ENCODE peak calls at places on chromosomes 7 and 10, in ten cellular contexts. One of them, this sample, is unnamed.

GRCh38 chr10:3850999-3851937 is 66.3 kb upstream of the KLF6 start:
- DNase-seq in fibroblast of lung: peak
- DNase-seq in naive thymus-derived CD4-positive, alpha-beta T cell: no peak
- DNase-seq in cardiac fibroblast: peak
- DNase-seq in ecto neural progenitor cell: no peak
- DNase-seq in NCI-H146: peak
- DNase-seq in progenitor cell of endocrine pancreas: no peak
- DNase-seq in stimulated activated CD8-positive, alpha-beta memory T cell treated with anti-CD3 and anti-CD28 coated beads, Interleukin-15, amount 100 ng/mL, for 24 hours: no peak
- DNase-seq in caudate nucleus: no peak
- DNase-seq in iris pigment epithelial cell: peak
- DNase-seq in this sample: no peak

GRCh38 chr10:79247373-79248137 is 99.7 kb upstream of the PPIF start:
- DNase-seq in cardiac fibroblast: no peak
- DNase-seq in naive thymus-derived CD4-positive, alpha-beta T cell: no peak
- DNase-seq in progenitor cell of endocrine pancreas: no peak
- DNase-seq in caudate nucleus: no peak
- DNase-seq in fibroblast of lung: no peak
- DNase-seq in NCI-H146: no peak
- DNase-seq in ecto neural progenitor cell: no peak
- DNase-seq in stimulated activated CD8-positive, alpha-beta memory T cell treated with anti-CD3 and anti-CD28 coated beads, Interleukin-15, amount 100 ng/mL, for 24 hours: no peak
- DNase-seq in iris pigment epithelial cell: no peak
- DNase-seq in this sample: no peak

GRCh38 chr10:6543431-6544005 is 36.6 kb downstream of the PRKCQ start:
- DNase-seq in fibroblast of lung: no peak
- DNase-seq in NCI-H146: no peak
- DNase-seq in ecto neural progenitor cell: no peak
- DNase-seq in caudate nucleus: no peak
- DNase-seq in stimulated activated CD8-positive, alpha-beta memory T cell treated with anti-CD3 and anti-CD28 coated beads, Interleukin-15, amount 100 ng/mL, for 24 hours: no peak
- DNase-seq in iris pigment epithelial cell: no peak
- DNase-seq in progenitor cell of endocrine pancreas: no peak
- DNase-seq in naive thymus-derived CD4-positive, alpha-beta T cell: no peak
- DNase-seq in cardiac fibroblast: no peak
- DNase-seq in this sample: no peak

GRCh38 chr7:12619461-12620069 is 49.0 kb downstream of the SCIN start:
- DNase-seq in ecto neural progenitor cell: no peak
- DNase-seq in cardiac fibroblast: no peak
- DNase-seq in progenitor cell of endocrine pancreas: no peak
- DNase-seq in caudate nucleus: no peak
- DNase-seq in NCI-H146: no peak
- DNase-seq in fibroblast of lung: no peak
- DNase-seq in stimulated activated CD8-positive, alpha-beta memory T cell treated with anti-CD3 and anti-CD28 coated beads, Interleukin-15, amount 100 ng/mL, for 24 hours: no peak
- DNase-seq in naive thymus-derived CD4-positive, alpha-beta T cell: no peak
- DNase-seq in iris pigment epithelial cell: no peak
- DNase-seq in this sample: no peak

GRCh38 chr7:131159961-131160361 is 167.7 kb upstream of the MKLN1 start:
- DNase-seq in iris pigment epithelial cell: peak
- DNase-seq in stimulated activated CD8-positive, alpha-beta memory T cell treated with anti-CD3 and anti-CD28 coated beads, Interleukin-15, amount 100 ng/mL, for 24 hours: no peak
- DNase-seq in cardiac fibroblast: peak
- DNase-seq in ecto neural progenitor cell: no peak
- DNase-seq in caudate nucleus: no peak
- DNase-seq in fibroblast of lung: peak
- DNase-seq in naive thymus-derived CD4-positive, alpha-beta T cell: no peak
- DNase-seq in progenitor cell of endocrine pancreas: no peak
- DNase-seq in NCI-H146: peak
- DNase-seq in this sample: no peak

GRCh38 chr10:22712959-22713852 is 1.2 kb downstream of the PIP4K2A start:
- DNase-seq in NCI-H146: peak
- DNase-seq in caudate nucleus: peak
- DNase-seq in stimulated activated CD8-positive, alpha-beta memory T cell treated with anti-CD3 and anti-CD28 coated beads, Interleukin-15, amount 100 ng/mL, for 24 hours: no peak
- DNase-seq in iris pigment epithelial cell: peak
- DNase-seq in fibroblast of lung: peak
- DNase-seq in cardiac fibroblast: peak
- DNase-seq in ecto neural progenitor cell: peak
- DNase-seq in progenitor cell of endocrine pancreas: peak
- DNase-seq in naive thymus-derived CD4-positive, alpha-beta T cell: peak
- DNase-seq in this sample: no peak

GRCh38 chr7:73809454-73810090 is 21.2 kb upstream of the CLDN4 start:
- DNase-seq in ecto neural progenitor cell: peak
- DNase-seq in stimulated activated CD8-positive, alpha-beta memory T cell treated with anti-CD3 and anti-CD28 coated beads, Interleukin-15, amount 100 ng/mL, for 24 hours: no peak
- DNase-seq in NCI-H146: no peak
- DNase-seq in fibroblast of lung: no peak
- DNase-seq in iris pigment epithelial cell: no peak
- DNase-seq in caudate nucleus: no peak
- DNase-seq in progenitor cell of endocrine pancreas: no peak
- DNase-seq in naive thymus-derived CD4-positive, alpha-beta T cell: no peak
- DNase-seq in cardiac fibroblast: no peak
- DNase-seq in this sample: no peak

GRCh38 chr7:37342665-37343471 is 105.8 kb downstream of the ELMO1 start:
- DNase-seq in fibroblast of lung: no peak
- DNase-seq in ecto neural progenitor cell: no peak
- DNase-seq in progenitor cell of endocrine pancreas: no peak
- DNase-seq in NCI-H146: no peak
- DNase-seq in cardiac fibroblast: no peak
- DNase-seq in iris pigment epithelial cell: no peak
- DNase-seq in stimulated activated CD8-positive, alpha-beta memory T cell treated with anti-CD3 and anti-CD28 coated beads, Interleukin-15, amount 100 ng/mL, for 24 hours: no peak
- DNase-seq in naive thymus-derived CD4-positive, alpha-beta T cell: peak
- DNase-seq in caudate nucleus: no peak
- DNase-seq in this sample: no peak

GRCh38 chr7:133564484-133564883 is 311.6 kb downstream of the EXOC4 start:
- DNase-seq in cardiac fibroblast: no peak
- DNase-seq in naive thymus-derived CD4-positive, alpha-beta T cell: no peak
- DNase-seq in progenitor cell of endocrine pancreas: no peak
- DNase-seq in iris pigment epithelial cell: no peak
- DNase-seq in caudate nucleus: no peak
- DNase-seq in stimulated activated CD8-positive, alpha-beta memory T cell treated with anti-CD3 and anti-CD28 coated beads, Interleukin-15, amount 100 ng/mL, for 24 hours: no peak
- DNase-seq in ecto neural progenitor cell: no peak
- DNase-seq in NCI-H146: no peak
- DNase-seq in fibroblast of lung: no peak
- DNase-seq in this sample: no peak

GRCh38 chr10:48655426-48656240 is 29.0 kb upstream of the WDFY4 start:
- DNase-seq in stimulated activated CD8-positive, alpha-beta memory T cell treated with anti-CD3 and anti-CD28 coated beads, Interleukin-15, amount 100 ng/mL, for 24 hours: no peak
- DNase-seq in cardiac fibroblast: peak
- DNase-seq in iris pigment epithelial cell: peak
- DNase-seq in fibroblast of lung: peak
- DNase-seq in caudate nucleus: peak
- DNase-seq in naive thymus-derived CD4-positive, alpha-beta T cell: no peak
- DNase-seq in progenitor cell of endocrine pancreas: no peak
- DNase-seq in NCI-H146: peak
- DNase-seq in ecto neural progenitor cell: no peak
- DNase-seq in this sample: peak

GRCh38 chr10:31620236-31621151 is 301.5 kb downstream of the ZEB1 start:
- DNase-seq in stimulated activated CD8-positive, alpha-beta memory T cell treated with anti-CD3 and anti-CD28 coated beads, Interleukin-15, amount 100 ng/mL, for 24 hours: no peak
- DNase-seq in progenitor cell of endocrine pancreas: no peak
- DNase-seq in caudate nucleus: no peak
- DNase-seq in cardiac fibroblast: peak
- DNase-seq in ecto neural progenitor cell: peak
- DNase-seq in fibroblast of lung: peak
- DNase-seq in NCI-H146: no peak
- DNase-seq in iris pigment epithelial cell: peak
- DNase-seq in naive thymus-derived CD4-positive, alpha-beta T cell: no peak
- DNase-seq in this sample: no peak

GRCh38 chr7:57308631-57309408 is 141.2 kb upstream of the ZNF716 start:
- DNase-seq in NCI-H146: peak
- DNase-seq in cardiac fibroblast: no peak
- DNase-seq in progenitor cell of endocrine pancreas: no peak
- DNase-seq in naive thymus-derived CD4-positive, alpha-beta T cell: no peak
- DNase-seq in fibroblast of lung: no peak
- DNase-seq in ecto neural progenitor cell: no peak
- DNase-seq in iris pigment epithelial cell: no peak
- DNase-seq in stimulated activated CD8-positive, alpha-beta memory T cell treated with anti-CD3 and anti-CD28 coated beads, Interleukin-15, amount 100 ng/mL, for 24 hours: no peak
- DNase-seq in caudate nucleus: no peak
- DNase-seq in this sample: no peak

GRCh38 chr7:83015921-83016320 is 146.8 kb downstream of the PCLO start:
- DNase-seq in iris pigment epithelial cell: no peak
- DNase-seq in stimulated activated CD8-positive, alpha-beta memory T cell treated with anti-CD3 and anti-CD28 coated beads, Interleukin-15, amount 100 ng/mL, for 24 hours: no peak
- DNase-seq in cardiac fibroblast: no peak
- DNase-seq in fibroblast of lung: no peak
- DNase-seq in ecto neural progenitor cell: no peak
- DNase-seq in caudate nucleus: no peak
- DNase-seq in naive thymus-derived CD4-positive, alpha-beta T cell: no peak
- DNase-seq in NCI-H146: no peak
- DNase-seq in progenitor cell of endocrine pancreas: no peak
- DNase-seq in this sample: no peak

GRCh38 chr10:5510281-5511072 is 11.1 kb upstream of the CALML5 start:
- DNase-seq in progenitor cell of endocrine pancreas: no peak
- DNase-seq in NCI-H146: no peak
- DNase-seq in caudate nucleus: no peak
- DNase-seq in ecto neural progenitor cell: no peak
- DNase-seq in iris pigment epithelial cell: no peak
- DNase-seq in fibroblast of lung: peak
- DNase-seq in naive thymus-derived CD4-positive, alpha-beta T cell: no peak
- DNase-seq in stimulated activated CD8-positive, alpha-beta memory T cell treated with anti-CD3 and anti-CD28 coated beads, Interleukin-15, amount 100 ng/mL, for 24 hours: no peak
- DNase-seq in cardiac fibroblast: peak
- DNase-seq in this sample: no peak

GRCh38 chr7:21370283-21370982 is 57.5 kb upstream of the SP4 start:
- DNase-seq in NCI-H146: peak
- DNase-seq in stimulated activated CD8-positive, alpha-beta memory T cell treated with anti-CD3 and anti-CD28 coated beads, Interleukin-15, amount 100 ng/mL, for 24 hours: no peak
- DNase-seq in fibroblast of lung: no peak
- DNase-seq in progenitor cell of endocrine pancreas: no peak
- DNase-seq in cardiac fibroblast: no peak
- DNase-seq in ecto neural progenitor cell: no peak
- DNase-seq in iris pigment epithelial cell: no peak
- DNase-seq in caudate nucleus: no peak
- DNase-seq in naive thymus-derived CD4-positive, alpha-beta T cell: no peak
- DNase-seq in this sample: no peak

GRCh38 chr7:74269757-74270277 is 15.6 kb upstream of the RFC2 start:
- DNase-seq in iris pigment epithelial cell: peak
- DNase-seq in cardiac fibroblast: peak
- DNase-seq in fibroblast of lung: peak
- DNase-seq in ecto neural progenitor cell: peak
- DNase-seq in caudate nucleus: peak
- DNase-seq in NCI-H146: peak
- DNase-seq in stimulated activated CD8-positive, alpha-beta memory T cell treated with anti-CD3 and anti-CD28 coated beads, Interleukin-15, amount 100 ng/mL, for 24 hours: no peak
- DNase-seq in progenitor cell of endocrine pancreas: peak
- DNase-seq in naive thymus-derived CD4-positive, alpha-beta T cell: peak
- DNase-seq in this sample: no peak

GRCh38 chr10:46233101-46233500 is 53.7 kb upstream of the ANTXRL start:
- DNase-seq in stimulated activated CD8-positive, alpha-beta memory T cell treated with anti-CD3 and anti-CD28 coated beads, Interleukin-15, amount 100 ng/mL, for 24 hours: no peak
- DNase-seq in ecto neural progenitor cell: peak
- DNase-seq in NCI-H146: no peak
- DNase-seq in cardiac fibroblast: no peak
- DNase-seq in caudate nucleus: no peak
- DNase-seq in progenitor cell of endocrine pancreas: peak
- DNase-seq in fibroblast of lung: no peak
- DNase-seq in naive thymus-derived CD4-positive, alpha-beta T cell: no peak
- DNase-seq in iris pigment epithelial cell: no peak
- DNase-seq in this sample: no peak

GRCh38 chr10:96275685-96276418 is 4.5 kb upstream of the BLNK start:
- DNase-seq in progenitor cell of endocrine pancreas: no peak
- DNase-seq in caudate nucleus: no peak
- DNase-seq in iris pigment epithelial cell: no peak
- DNase-seq in naive thymus-derived CD4-positive, alpha-beta T cell: no peak
- DNase-seq in ecto neural progenitor cell: no peak
- DNase-seq in NCI-H146: no peak
- DNase-seq in cardiac fibroblast: no peak
- DNase-seq in fibroblast of lung: no peak
- DNase-seq in stimulated activated CD8-positive, alpha-beta memory T cell treated with anti-CD3 and anti-CD28 coated beads, Interleukin-15, amount 100 ng/mL, for 24 hours: no peak
- DNase-seq in this sample: no peak

GRCh38 chr10:17747883-17748550 is 4.0 kb upstream of the TMEM236 start:
- DNase-seq in fibroblast of lung: peak
- DNase-seq in ecto neural progenitor cell: no peak
- DNase-seq in iris pigment epithelial cell: peak
- DNase-seq in NCI-H146: no peak
- DNase-seq in cardiac fibroblast: peak
- DNase-seq in naive thymus-derived CD4-positive, alpha-beta T cell: no peak
- DNase-seq in caudate nucleus: no peak
- DNase-seq in progenitor cell of endocrine pancreas: no peak
- DNase-seq in stimulated activated CD8-positive, alpha-beta memory T cell treated with anti-CD3 and anti-CD28 coated beads, Interleukin-15, amount 100 ng/mL, for 24 hours: no peak
- DNase-seq in this sample: peak

GRCh38 chr10:125079091-125079600 is 81.2 kb downstream of the CTBP2 start:
- DNase-seq in NCI-H146: no peak
- DNase-seq in naive thymus-derived CD4-positive, alpha-beta T cell: no peak
- DNase-seq in ecto neural progenitor cell: no peak
- DNase-seq in caudate nucleus: no peak
- DNase-seq in iris pigment epithelial cell: no peak
- DNase-seq in progenitor cell of endocrine pancreas: no peak
- DNase-seq in cardiac fibroblast: no peak
- DNase-seq in stimulated activated CD8-positive, alpha-beta memory T cell treated with anti-CD3 and anti-CD28 coated beads, Interleukin-15, amount 100 ng/mL, for 24 hours: no peak
- DNase-seq in fibroblast of lung: no peak
- DNase-seq in this sample: no peak

GRCh38 chr7:45434404-45434803 is 139.8 kb upstream of the ADCY1 start:
- DNase-seq in NCI-H146: no peak
- DNase-seq in progenitor cell of endocrine pancreas: no peak
- DNase-seq in fibroblast of lung: no peak
- DNase-seq in naive thymus-derived CD4-positive, alpha-beta T cell: no peak
- DNase-seq in ecto neural progenitor cell: no peak
- DNase-seq in iris pigment epithelial cell: no peak
- DNase-seq in cardiac fibroblast: no peak
- DNase-seq in caudate nucleus: no peak
- DNase-seq in stimulated activated CD8-positive, alpha-beta memory T cell treated with anti-CD3 and anti-CD28 coated beads, Interleukin-15, amount 100 ng/mL, for 24 hours: no peak
- DNase-seq in this sample: no peak

GRCh38 chr10:63481815-63482421 is 16.1 kb upstream of the JMJD1C start:
- DNase-seq in caudate nucleus: no peak
- DNase-seq in ecto neural progenitor cell: no peak
- DNase-seq in naive thymus-derived CD4-positive, alpha-beta T cell: no peak
- DNase-seq in NCI-H146: no peak
- DNase-seq in cardiac fibroblast: peak
- DNase-seq in progenitor cell of endocrine pancreas: no peak
- DNase-seq in iris pigment epithelial cell: no peak
- DNase-seq in fibroblast of lung: peak
- DNase-seq in stimulated activated CD8-positive, alpha-beta memory T cell treated with anti-CD3 and anti-CD28 coated beads, Interleukin-15, amount 100 ng/mL, for 24 hours: no peak
- DNase-seq in this sample: no peak

GRCh38 chr7:45451636-45452035 is 122.5 kb upstream of the ADCY1 start:
- DNase-seq in naive thymus-derived CD4-positive, alpha-beta T cell: no peak
- DNase-seq in progenitor cell of endocrine pancreas: no peak
- DNase-seq in NCI-H146: no peak
- DNase-seq in cardiac fibroblast: no peak
- DNase-seq in fibroblast of lung: no peak
- DNase-seq in iris pigment epithelial cell: peak
- DNase-seq in caudate nucleus: no peak
- DNase-seq in ecto neural progenitor cell: no peak
- DNase-seq in stimulated activated CD8-positive, alpha-beta memory T cell treated with anti-CD3 and anti-CD28 coated beads, Interleukin-15, amount 100 ng/mL, for 24 hours: no peak
- DNase-seq in this sample: no peak

GRCh38 chr10:48554246-48554645 is 50.6 kb downstream of the ARHGAP22 start:
- DNase-seq in caudate nucleus: no peak
- DNase-seq in cardiac fibroblast: no peak
- DNase-seq in iris pigment epithelial cell: no peak
- DNase-seq in fibroblast of lung: no peak
- DNase-seq in NCI-H146: no peak
- DNase-seq in progenitor cell of endocrine pancreas: no peak
- DNase-seq in stimulated activated CD8-positive, alpha-beta memory T cell treated with anti-CD3 and anti-CD28 coated beads, Interleukin-15, amount 100 ng/mL, for 24 hours: no peak
- DNase-seq in ecto neural progenitor cell: no peak
- DNase-seq in naive thymus-derived CD4-positive, alpha-beta T cell: no peak
- DNase-seq in this sample: no peak

GRCh38 chr7:94908204-94909022 is 1.0 kb downstream of the PPP1R9A start:
- DNase-seq in stimulated activated CD8-positive, alpha-beta memory T cell treated with anti-CD3 and anti-CD28 coated beads, Interleukin-15, amount 100 ng/mL, for 24 hours: no peak
- DNase-seq in naive thymus-derived CD4-positive, alpha-beta T cell: no peak
- DNase-seq in NCI-H146: peak
- DNase-seq in progenitor cell of endocrine pancreas: peak
- DNase-seq in iris pigment epithelial cell: peak
- DNase-seq in caudate nucleus: peak
- DNase-seq in cardiac fibroblast: peak
- DNase-seq in ecto neural progenitor cell: peak
- DNase-seq in fibroblast of lung: peak
- DNase-seq in this sample: no peak

GRCh38 chr7:150781961-150782360 is 18.2 kb downstream of the TMEM176B start:
- DNase-seq in iris pigment epithelial cell: no peak
- DNase-seq in caudate nucleus: no peak
- DNase-seq in stimulated activated CD8-positive, alpha-beta memory T cell treated with anti-CD3 and anti-CD28 coated beads, Interleukin-15, amount 100 ng/mL, for 24 hours: no peak
- DNase-seq in fibroblast of lung: no peak
- DNase-seq in ecto neural progenitor cell: no peak
- DNase-seq in progenitor cell of endocrine pancreas: no peak
- DNase-seq in naive thymus-derived CD4-positive, alpha-beta T cell: no peak
- DNase-seq in NCI-H146: no peak
- DNase-seq in cardiac fibroblast: no peak
- DNase-seq in this sample: no peak

GRCh38 chr10:88608052-88608732 is 21.6 kb downstream of the LIPJ start:
- DNase-seq in cardiac fibroblast: no peak
- DNase-seq in naive thymus-derived CD4-positive, alpha-beta T cell: no peak
- DNase-seq in caudate nucleus: no peak
- DNase-seq in iris pigment epithelial cell: no peak
- DNase-seq in NCI-H146: no peak
- DNase-seq in stimulated activated CD8-positive, alpha-beta memory T cell treated with anti-CD3 and anti-CD28 coated beads, Interleukin-15, amount 100 ng/mL, for 24 hours: no peak
- DNase-seq in fibroblast of lung: no peak
- DNase-seq in progenitor cell of endocrine pancreas: no peak
- DNase-seq in ecto neural progenitor cell: no peak
- DNase-seq in this sample: no peak

GRCh38 chr10:105707603-105708002 is 1066.5 kb downstream of the SORCS3 start:
- DNase-seq in NCI-H146: no peak
- DNase-seq in naive thymus-derived CD4-positive, alpha-beta T cell: no peak
- DNase-seq in iris pigment epithelial cell: no peak
- DNase-seq in ecto neural progenitor cell: no peak
- DNase-seq in stimulated activated CD8-positive, alpha-beta memory T cell treated with anti-CD3 and anti-CD28 coated beads, Interleukin-15, amount 100 ng/mL, for 24 hours: no peak
- DNase-seq in cardiac fibroblast: no peak
- DNase-seq in fibroblast of lung: no peak
- DNase-seq in caudate nucleus: no peak
- DNase-seq in progenitor cell of endocrine pancreas: no peak
- DNase-seq in this sample: no peak